ENCODE peak calls at places on chromosomes 16 and 17, in six cellular contexts. L is uterus, Z is tibial nerve, I is ovary, X is sigmoid colon, W is IMR-90. T is an unnamed sample.

GRCh38 chr16:1082266-1082951 is 9.9 kb downstream of the SSTR5 start:
- DNase-seq in L (no peak), Z (no peak), I (no peak), X (no peak), W (peak), T (no peak)

GRCh38 chr17:38922538-38923291 is 2.7 kb upstream of the LASP1NB start:
- DNase-seq in L (peak), Z (peak), I (no peak), X (peak), W (peak), T (no peak)

GRCh38 chr16:19071811-19072777 is 4.7 kb downstream of the COQ7 start:
- DNase-seq in L (no peak), Z (peak), I (no peak), X (no peak), W (peak), T (peak)

GRCh38 chr17:59899099-59899498 is 6.2 kb downstream of the RPS6KB1 start:
- DNase-seq in L (no peak), Z (no peak), I (no peak), X (no peak), W (no peak), T (no peak)

GRCh38 chr17:32627233-32628008 is 140.6 kb downstream of the CDK5R1 start:
- DNase-seq in L (no peak), Z (no peak), I (peak), X (no peak), W (no peak), T (no peak)

GRCh38 chr16:4232541-4233386 is 9.1 kb downstream of the SRL start:
- DNase-seq in L (no peak), Z (no peak), I (no peak), X (no peak), W (no peak), T (peak)

GRCh38 chr17:77436058-77436442 is 295.3 kb downstream of the SEC14L1 start:
- DNase-seq in L (no peak), Z (no peak), I (no peak), X (no peak), W (peak), T (peak)

GRCh38 chr17:62592305-62593099 is 35.0 kb upstream of the MRC2 start:
- DNase-seq in L (no peak), Z (no peak), I (no peak), X (no peak), W (peak), T (no peak)

GRCh38 chr17:71251276-71251675 is 869.5 kb upstream of the SOX9 start:
- DNase-seq in L (no peak), Z (no peak), I (no peak), X (no peak), W (peak), T (no peak)

GRCh38 chr17:27477050-27477647 is 20.9 kb downstream of the KSR1 start:
- DNase-seq in L (no peak), Z (no peak), I (no peak), X (no peak), W (no peak), T (no peak)

GRCh38 chr16:17404903-17405691 is 65.7 kb downstream of the XYLT1 start:
- DNase-seq in L (peak), Z (peak), I (peak), X (peak), W (peak), T (peak)

GRCh38 chr16:31200821-31201510 is 1.6 kb downstream of the PYCARD start:
- DNase-seq in L (no peak), Z (no peak), I (no peak), X (no peak), W (no peak), T (no peak)
- TF ChIP-seq POLR2A in L (no peak), Z (no peak), I (no peak), X (no peak), W (no peak), T (no peak)

DNA sequence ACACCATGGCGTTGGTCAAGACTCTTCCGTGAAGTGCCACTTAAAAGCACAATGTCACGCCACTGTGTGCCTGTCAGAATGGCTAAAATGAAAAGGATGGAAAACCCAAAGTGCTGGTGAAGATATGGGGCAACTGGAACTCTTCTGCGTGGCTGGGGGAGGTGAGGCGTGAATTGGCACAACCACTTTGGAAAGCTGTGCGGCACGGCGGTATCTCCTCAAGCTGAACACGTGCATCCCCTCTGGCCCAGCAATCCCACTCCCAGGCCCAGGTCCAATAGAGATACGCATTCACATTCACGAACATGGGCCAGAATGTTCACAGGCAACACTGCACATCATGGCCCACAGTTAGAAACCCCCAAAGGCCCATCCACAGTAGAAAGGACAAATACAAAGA is 8.9 kb downstream of the DUSP3 start:
- DNase-seq in L (no peak), Z (no peak), I (no peak), X (no peak), W (no peak), T (no peak)
- H3K27ac ChIP-seq in L (no peak), Z (no peak), I (no peak), X (no peak), W (no peak), T (peak)

GRCh38 chr17:35087731-35088646 is 24.5 kb upstream of the RFFL start:
- DNase-seq in L (no peak), Z (peak), I (peak), X (peak), W (peak), T (peak)
- TF ChIP-seq POLR2A in L (no peak), Z (no peak), I (no peak), X (no peak), W (no peak), T (no peak)

GRCh38 chr16:31071861-31072260 is 2.2 kb downstream of the ZNF668 start:
- DNase-seq in L (no peak), Z (no peak), I (no peak), X (no peak), W (peak), T (no peak)
- H3K27ac ChIP-seq in L (peak), Z (no peak), I (no peak), X (no peak), W (peak), T (no peak)

GRCh38 chr17:2040219-2040827 is 1.5 kb upstream of the OVCA2 start:
- DNase-seq in L (no peak), Z (no peak), I (no peak), X (no peak), W (no peak), T (no peak)

GRCh38 chr17:2043785-2044184 is 2.0 kb downstream of the OVCA2 start:
- DNase-seq in L (no peak), Z (no peak), I (no peak), X (no peak), W (peak), T (no peak)

GRCh38 chr17:2042355-2042929 is 620 bp downstream of the OVCA2 start:
- DNase-seq in L (no peak), Z (no peak), I (peak), X (no peak), W (no peak), T (no peak)

GRCh38 chr17:2040942-2041560 is 771 bp upstream of the OVCA2 start:
- DNase-seq in L (no peak), Z (no peak), I (no peak), X (peak), W (no peak), T (no peak)

DNA sequence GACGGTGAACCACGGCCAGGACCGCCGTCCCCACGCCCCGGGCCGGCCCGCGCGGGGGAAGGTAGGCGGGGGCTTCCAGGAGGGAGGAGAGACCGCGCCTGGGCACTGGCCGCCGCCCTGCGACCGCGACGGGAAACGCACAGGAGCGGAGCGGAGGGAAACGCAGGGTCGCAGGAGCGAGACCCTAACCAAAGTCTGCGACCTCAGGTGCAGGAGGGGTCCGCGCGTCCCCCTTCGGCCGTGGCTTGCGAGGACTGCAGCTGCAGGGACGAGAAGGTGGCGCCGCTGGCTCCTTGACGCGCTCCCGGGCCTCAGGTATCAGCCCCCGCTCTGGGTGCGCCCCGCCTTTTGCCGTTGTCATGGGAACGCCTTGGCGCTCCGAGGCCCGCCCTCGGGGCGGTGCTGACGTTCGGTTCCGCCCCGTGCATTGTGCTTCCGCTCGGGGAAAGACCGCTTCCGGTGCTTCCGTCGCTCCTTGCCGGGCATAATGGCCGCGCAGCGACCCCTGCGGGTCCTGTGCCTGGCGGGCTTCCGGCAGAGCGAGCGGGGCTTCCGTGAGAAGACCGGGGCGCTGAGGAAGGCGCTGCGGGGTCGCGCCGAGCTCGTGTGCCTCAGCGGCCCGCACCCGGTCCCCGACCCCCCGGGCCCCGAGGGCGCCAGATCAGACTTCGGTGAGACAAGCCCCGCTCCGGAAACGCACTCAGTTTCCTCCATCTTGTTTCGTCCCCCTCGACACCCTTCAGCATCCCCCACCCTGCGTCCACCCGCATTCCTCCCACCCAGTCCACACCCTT is at the start of gene OVCA2:
- DNase-seq in L (peak), Z (peak), I (peak), X (peak), W (peak), T (peak)
- TF ChIP-seq POLR2A in L (peak), Z (no peak), I (peak), X (peak), W (peak), T (peak)